ENCODE peak calls at places on chromosomes 6 and 20, in four cellular contexts. K is GM12878, V is K562, N is H1. X is an unnamed sample.

GRCh38 chr6:80271074-80271473 is 164.6 kb downstream of the BCKDHB start:
- DNase-seq in N (no peak), V (no peak), K (no peak), X (no peak)

GRCh38 chr6:169763308-169763707 is 11.9 kb downstream of the ERMARD start:
- DNase-seq in V (no peak), K (no peak), N (no peak), X (no peak)

GRCh38 chr6:36622901-36623546 is 28.9 kb downstream of the SRSF3 start:
- DNase-seq in N (no peak), V (no peak), K (no peak), X (no peak)

GRCh38 chr20:63972312-63973159 is 2.8 kb upstream of the ZNF512B start:
- DNase-seq in K (no peak), V (no peak), N (no peak), X (peak; percentile 69)

GRCh38 chr6:117167520-117168271 is 97.7 kb upstream of the VGLL2 start:
- DNase-seq in N (no peak), V (no peak), K (no peak), X (no peak)

GRCh38 chr6:84249724-84250123 is 22.3 kb upstream of the CEP162 start:
- DNase-seq in V (no peak), N (no peak), K (no peak), X (no peak)

GRCh38 chr6:165823609-165824326 is 160.7 kb upstream of the PDE10A start:
- DNase-seq in K (no peak), N (no peak), V (no peak), X (no peak)

GRCh38 chr6:114344971-114345274 is 2.1 kb upstream of the HS3ST5 start:
- DNase-seq in N (no peak), V (no peak), K (no peak), X (no peak)

GRCh38 chr20:53752971-53753879 is 159.6 kb upstream of the ZNF217 start:
- DNase-seq in V (peak; percentile 46), K (no peak), N (no peak), X (no peak)

GRCh38 chr6:97497713-97498331 is 214.8 kb upstream of the MMS22L start:
- DNase-seq in V (peak; percentile 29), K (peak; percentile 12), N (peak; percentile 7), X (peak; percentile 59)

GRCh38 chr6:108726726-108727339 is 121.4 kb upstream of the ARMC2 start:
- DNase-seq in K (no peak), V (no peak), N (no peak), X (no peak)

GRCh38 chr6:25137497-25137896 is 141.7 kb upstream of the CARMIL1 start:
- DNase-seq in K (no peak), V (no peak), N (no peak), X (no peak)

GRCh38 chr6:103154779-103155572 is 1704.7 kb downstream of the HACE1 start:
- DNase-seq in K (no peak), N (no peak), V (no peak), X (no peak)

GRCh38 chr6:30167101-30167500 is 3.8 kb downstream of the TRIM15 start:
- DNase-seq in K (no peak), V (no peak), N (no peak), X (no peak)

GRCh38 chr6:28205879-28206278 is 19.2 kb upstream of the ZSCAN9 start:
- DNase-seq in V (no peak), K (no peak), N (no peak), X (no peak)

GRCh38 chr6:150200428-150201105 is 57.7 kb downstream of the PPP1R14C start:
- DNase-seq in V (no peak), K (no peak), N (no peak), X (no peak)

GRCh38 chr6:118621799-118622470 is 29.5 kb downstream of the CEP85L start:
- DNase-seq in V (no peak), N (no peak), K (no peak), X (no peak)

GRCh38 chr6:30093951-30094350 is 18.4 kb upstream of the RNF39 start:
- DNase-seq in V (no peak), K (no peak), N (no peak), X (no peak)

GRCh38 chr6:156781882-156782631 is 4.9 kb downstream of the ARID1B start:
- DNase-seq in N (no peak), K (no peak), V (no peak), X (no peak)

GRCh38 chr6:77657365-77657764 is 4.5 kb downstream of the MEI4 start:
- DNase-seq in N (no peak), V (no peak), K (no peak), X (no peak)

DNA sequence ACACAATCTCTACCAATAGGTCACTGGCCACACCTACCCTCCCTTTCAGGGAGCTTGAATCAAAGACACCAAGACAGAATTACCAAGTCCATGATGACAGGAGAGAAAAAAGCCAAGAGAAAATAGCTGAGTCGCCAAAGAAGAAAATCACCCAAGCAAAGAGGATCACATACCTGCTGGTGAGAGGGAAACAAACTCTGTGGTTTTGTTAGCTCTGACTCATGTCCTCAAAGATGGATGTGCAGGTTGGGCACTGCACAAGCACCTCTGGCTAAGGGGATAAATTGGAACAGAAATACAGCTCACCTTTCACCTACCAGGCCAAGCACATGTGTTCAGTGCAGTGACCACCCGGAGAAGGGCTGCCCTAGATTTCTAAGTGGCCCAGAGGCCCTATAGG is 114.8 kb downstream of the TFAP2A start:
- DNase-seq in K (no peak), V (no peak), N (no peak), X (no peak)
- TF ChIP-seq SRF in K (no peak), V (no peak), N (no peak), X (no peak)

GRCh38 chr6:100595456-100595855 is 130.7 kb upstream of the SIM1 start:
- DNase-seq in K (no peak), V (no peak), N (no peak), X (no peak)

GRCh38 chr6:100593522-100593921 is 128.8 kb upstream of the SIM1 start:
- DNase-seq in K (no peak), N (no peak), V (no peak), X (no peak)

GRCh38 chr6:100592929-100593328 is 128.2 kb upstream of the SIM1 start:
- DNase-seq in N (no peak), V (no peak), K (no peak), X (no peak)
- TF ChIP-seq BRCA1 in N (no peak), V (no peak), K (no peak), X (no peak)

GRCh38 chr20:48698507-48699267 is 129.1 kb downstream of the PREX1 start:
- DNase-seq in V (peak; percentile 40), K (no peak), N (no peak), X (no peak)

GRCh38 chr20:48694466-48694865 is 133.3 kb downstream of the PREX1 start:
- DNase-seq in V (no peak), N (no peak), K (no peak), X (no peak)

GRCh38 chr20:48695738-48696137 is 132.1 kb downstream of the PREX1 start:
- DNase-seq in K (no peak), N (no peak), V (no peak), X (no peak)

GRCh38 chr20:48695255-48695654 is 132.5 kb downstream of the PREX1 start:
- DNase-seq in N (no peak), V (no peak), K (no peak), X (no peak)

DNA sequence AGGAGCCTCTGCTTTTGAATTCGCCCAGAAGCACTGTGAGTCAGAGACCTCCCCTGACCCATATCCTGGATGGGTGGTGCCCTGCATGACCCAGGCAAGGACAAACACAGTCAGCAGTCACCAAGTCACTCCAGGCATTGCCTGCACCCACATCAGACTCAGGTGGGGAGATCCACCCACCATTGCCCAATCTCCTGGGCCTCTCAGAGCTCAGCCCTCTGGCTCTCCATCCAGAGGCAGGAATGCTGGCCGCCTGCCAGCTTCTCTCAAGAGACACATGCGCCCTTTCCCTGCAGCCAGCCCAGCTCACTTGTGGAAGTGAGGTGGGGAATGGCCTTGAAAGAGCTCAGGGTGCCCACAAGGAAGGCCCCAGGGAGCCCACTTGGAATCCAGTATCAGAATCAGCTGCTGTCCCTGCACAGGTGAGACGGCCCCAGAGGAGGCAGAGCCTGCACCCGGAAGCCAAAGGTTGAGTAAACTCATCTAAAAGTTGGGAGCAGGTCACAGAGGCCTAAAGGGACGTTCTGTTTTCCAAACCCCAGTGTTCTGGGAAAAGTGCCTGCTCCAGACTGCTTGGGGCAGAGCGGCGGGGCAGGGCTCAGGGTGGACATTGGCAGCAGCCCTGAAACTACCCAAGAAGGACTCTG is 129.8 kb downstream of the PREX1 start:
- DNase-seq in K (no peak), N (no peak), V (peak; percentile 25), X (peak; percentile 87)
- TF ChIP-seq SRF in K (no peak), N (no peak), V (no peak), X (no peak)

GRCh38 chr6:99066041-99066440 is 118.3 kb upstream of the FBXL4 start:
- DNase-seq in V (no peak), K (no peak), N (no peak), X (no peak)

DNA sequence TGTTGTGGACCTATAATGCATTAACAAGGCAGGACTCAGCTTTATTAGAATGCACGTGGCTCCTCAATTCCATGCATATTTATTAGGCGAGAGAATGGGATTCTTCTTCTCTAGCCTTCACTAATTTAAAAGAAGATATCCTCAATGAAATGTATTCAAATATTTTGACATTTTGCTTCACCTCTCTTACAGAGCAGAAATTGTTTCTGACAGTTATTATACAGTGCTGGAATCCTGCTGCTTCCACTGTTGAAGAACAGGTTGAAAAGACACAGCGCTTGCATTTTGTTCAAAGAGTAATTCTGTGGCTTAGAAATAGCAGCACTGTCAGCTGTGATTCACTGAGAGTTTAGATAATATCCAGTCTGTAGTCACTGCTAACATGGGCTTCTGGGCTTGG is 117.0 kb upstream of the FBXL4 start:
- DNase-seq in N (no peak), V (no peak), K (no peak), X (no peak)
- TF ChIP-seq BRCA1 in N (no peak), V (no peak), K (no peak), X (no peak)

GRCh38 chr20:44642203-44643153 is 9.0 kb downstream of the ADA start:
- DNase-seq in K (peak; percentile 77), N (no peak), V (peak; percentile 62), X (peak; percentile 69)
- TF ChIP-seq SRF in K (no peak), N (no peak), V (no peak), X (no peak)

GRCh38 chr20:22227301-22227700 is 357.1 kb downstream of the FOXA2 start:
- DNase-seq in K (no peak), V (no peak), N (no peak), X (no peak)

GRCh38 chr20:22232473-22232872 is 351.9 kb downstream of the FOXA2 start:
- DNase-seq in V (no peak), K (peak; percentile 60), N (no peak), X (no peak)

GRCh38 chr20:22232923-22233322 is 351.4 kb downstream of the FOXA2 start:
- DNase-seq in V (no peak), N (no peak), K (no peak), X (no peak)
- TF ChIP-seq BRCA1 in V (no peak), N (no peak), K (no peak), X (no peak)

DNA sequence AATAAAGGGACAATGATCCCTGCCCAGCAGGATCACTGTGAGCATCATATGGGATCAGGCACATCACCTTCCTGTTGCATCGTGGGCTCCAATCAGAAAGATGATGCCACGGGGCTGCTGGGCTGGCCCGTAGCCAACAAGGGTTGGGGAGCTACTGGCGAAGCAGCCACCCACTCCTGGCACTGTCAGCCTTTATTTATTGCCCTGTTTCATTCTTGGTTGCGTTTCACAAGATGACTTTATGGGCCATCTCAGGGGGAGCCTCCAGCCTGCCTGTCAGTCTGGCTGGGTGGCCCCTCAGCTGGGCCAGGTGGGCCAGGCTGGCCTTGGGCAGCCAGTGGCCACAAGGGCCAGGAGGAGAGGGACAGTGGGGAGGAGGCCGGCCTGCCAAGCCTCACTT is 17.3 kb downstream of the VSTM2L start:
- DNase-seq in N (no peak), V (no peak), K (no peak), X (no peak)
- TF ChIP-seq SRF in N (no peak), V (no peak), K (no peak), X (no peak)